ENCODE peak calls at places on chromosomes 1 and 21, in eight cellular contexts. Z is pancreas; X is fibroblast of the conjunctiva; U is suprapubic skin; V is stimulated activated CD4-positive, alpha-beta T cell treated with anti-CD3 and anti-CD28 coated beads, Interleukin-4, amount 100 ng/mL, for 1 hour; H is mucosa of descending colon; O is GM23338; D is hippocampal formation. J is an unnamed sample.

GRCh38 chr1:87887095-87887494 is 558.4 kb downstream of the LMO4 start:
- DNase-seq in H (no peak), Z (no peak), X (no peak), V (no peak), U (no peak), O (no peak), D (no peak), J (no peak)

GRCh38 chr1:158087320-158087927 is 93.3 kb upstream of the CD1D start:
- DNase-seq in D (no peak), Z (peak), X (peak), U (no peak), O (peak), V (peak), H (no peak), J (peak)

GRCh38 chr21:42430570-42430969 is 26.9 kb downstream of the UBASH3A start:
- DNase-seq in O (no peak), U (no peak), V (no peak), D (no peak), H (peak), Z (no peak), X (no peak), J (no peak)

GRCh38 chr1:180175291-180175690 is 20.6 kb downstream of the QSOX1 start:
- DNase-seq in H (no peak), U (no peak), O (no peak), D (no peak), V (no peak), X (no peak), Z (no peak), J (no peak)

GRCh38 chr1:2348346-2349275 is 42.7 kb downstream of the MORN1 start:
- DNase-seq in D (no peak), X (no peak), V (no peak), Z (no peak), U (no peak), H (peak), O (no peak), J (no peak)

GRCh38 chr1:27832762-27833161 is 2.2 kb downstream of the PPP1R8 start:
- DNase-seq in H (no peak), D (no peak), X (no peak), U (no peak), Z (no peak), V (no peak), O (no peak), J (no peak)

GRCh38 chr1:43547538-43548072 is 16.9 kb downstream of the PTPRF start:
- DNase-seq in H (no peak), V (no peak), D (peak), X (no peak), Z (no peak), U (no peak), O (no peak), J (no peak)

GRCh38 chr1:111354584-111354983 is 63.9 kb downstream of the CHIA start:
- DNase-seq in D (no peak), O (no peak), U (no peak), V (no peak), Z (no peak), X (no peak), H (no peak), J (no peak)

GRCh38 chr1:234963180-234963903 is 165.3 kb downstream of the TOMM20 start:
- DNase-seq in Z (no peak), U (peak), D (no peak), H (peak), X (peak), O (no peak), V (peak), J (no peak)

GRCh38 chr1:11012260-11013159 is at the start of gene TARDBP:
- DNase-seq in D (peak), U (peak), O (peak), V (peak), X (peak), Z (peak), H (peak), J (peak)